ENCODE peak calls at places on chromosomes 5 and 9, in eight cellular contexts. R, B, J, N, V, S, D and M are unnamed samples.

GRCh38 chr9:35520404-35520790 is 30.5 kb downstream of the RUSC2 start:
- DNase-seq in N (no peak), D (no peak), J (no peak), B (no peak), S (no peak), R (no peak), V (no peak), M (no peak)

GRCh38 chr5:160991205-160991604 is 139.2 kb upstream of the ATP10B start:
- DNase-seq in V (no peak), J (no peak), R (no peak), D (no peak), S (no peak), B (no peak), N (no peak), M (no peak)

GRCh38 chr5:170393235-170393634 is 4.1 kb upstream of the KCNMB1 start:
- DNase-seq in N (no peak), B (no peak), R (no peak), D (no peak), J (no peak), S (no peak), V (no peak), M (no peak)

GRCh38 chr9:69178583-69179011 is 4.5 kb downstream of the TJP2 start:
- DNase-seq in R (no peak), S (peak), J (peak), D (no peak), V (no peak), N (peak), B (peak), M (no peak)

GRCh38 chr5:90221947-90222346 is 187.6 kb downstream of the CETN3 start:
- DNase-seq in V (no peak), D (no peak), N (no peak), R (no peak), J (no peak), B (no peak), S (peak), M (no peak)

GRCh38 chr5:132225165-132226032 is 2.3 kb downstream of the P4HA2 start:
- DNase-seq in V (no peak), R (no peak), J (no peak), S (no peak), N (no peak), B (no peak), D (peak), M (peak)

GRCh38 chr5:179227578-179228311 is 117.5 kb downstream of the ADAMTS2 start:
- DNase-seq in N (no peak), S (no peak), B (no peak), D (no peak), R (no peak), J (no peak), V (no peak), M (no peak)

GRCh38 chr9:134165357-134166315 is 1.3 kb upstream of the RNU6ATAC start:
- DNase-seq in J (peak), S (peak), R (no peak), N (no peak), V (no peak), D (peak), B (peak), M (peak)

GRCh38 chr9:99135498-99135897 is 30.6 kb downstream of the TGFBR1 start:
- DNase-seq in R (no peak), J (no peak), D (no peak), V (no peak), B (no peak), S (no peak), N (no peak), M (no peak)

DNA sequence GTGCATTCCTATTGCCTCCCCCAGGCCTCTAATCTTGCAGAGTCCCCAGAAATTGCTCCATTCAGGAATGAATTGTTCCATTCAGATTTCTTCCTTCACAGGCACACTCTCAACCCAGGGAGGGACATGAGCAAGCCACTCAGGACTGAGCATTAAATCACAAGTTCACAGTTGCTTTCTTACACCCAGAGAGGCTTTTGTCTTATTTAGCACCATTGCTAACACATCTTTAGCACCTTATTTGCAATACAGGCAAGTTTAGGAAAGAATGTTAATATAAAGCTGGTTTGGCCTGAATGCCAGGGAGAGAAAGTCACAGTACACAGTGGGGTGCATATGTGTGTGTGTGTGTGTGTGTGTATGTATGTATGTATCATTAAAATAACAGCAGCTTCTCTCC is 221.5 kb downstream of the RAB3C start:
- DNase-seq in V (no peak), B (no peak), N (no peak), S (no peak), J (no peak), D (no peak), R (no peak), M (no peak)
- TF ChIP-seq MAX in V (no peak), B (no peak), N (no peak), S (no peak), J (no peak), D (no peak), R (no peak), M (no peak)

GRCh38 chr5:130386155-130386554 is 481.9 kb downstream of the CHSY3 start:
- DNase-seq in V (no peak), B (no peak), N (no peak), R (no peak), J (no peak), D (no peak), S (peak), M (peak)
- TF ChIP-seq POLR2A in V (no peak), B (no peak), N (no peak), R (no peak), J (no peak), D (no peak), S (no peak), M (no peak)

GRCh38 chr5:124561451-124561850 is 185.0 kb downstream of the ZNF608 start:
- DNase-seq in J (no peak), R (no peak), B (no peak), V (no peak), D (no peak), N (no peak), S (no peak), M (no peak)
- TF ChIP-seq MAX in J (no peak), R (no peak), B (no peak), V (no peak), D (no peak), N (no peak), S (no peak), M (no peak)

GRCh38 chr5:180898621-180899246 is at the start of gene BTNL8:
- DNase-seq in V (no peak), J (no peak), S (no peak), B (no peak), R (no peak), N (no peak), D (no peak), M (no peak)
- TF ChIP-seq POLR2A in V (no peak), J (no peak), S (no peak), B (no peak), R (no peak), N (no peak), D (no peak), M (no peak)

GRCh38 chr5:20556364-20556763 is 568.4 kb upstream of the CDH18 start:
- DNase-seq in N (no peak), D (no peak), S (no peak), J (no peak), V (no peak), B (peak), R (no peak), M (no peak)
- TF ChIP-seq MAX in N (no peak), D (no peak), S (no peak), J (no peak), V (no peak), B (no peak), R (no peak), M (no peak)